ENCODE peak calls at places on chromosomes 4 and X, in four cellular contexts. I is PC-3, P is psoas muscle, R is breast epithelium. V is an unnamed sample.

GRCh38 chrX:125681058-125681457 is 361.4 kb downstream of the TEX13C start:
- DNase-seq in I (no peak), P (no peak), R (no peak), V (no peak)

GRCh38 chrX:129749069-129749468 is 10.3 kb downstream of the XPNPEP2 start:
- DNase-seq in I (no peak), P (no peak), R (no peak), V (no peak)

GRCh38 chrX:119853449-119853848 is 686 bp upstream of the UPF3B start:
- DNase-seq in I (no peak), P (no peak), R (no peak), V (peak; percentile 12)

GRCh38 chrX:65595460-65595876 is 60.9 kb upstream of the LAS1L start:
- DNase-seq in I (peak; percentile 97), P (peak; percentile 93), R (peak; percentile 88), V (peak; percentile 84)

GRCh38 chrX:13428055-13428786 is 108.4 kb upstream of the ATXN3L start:
- DNase-seq in I (peak; percentile 88), P (no peak), R (no peak), V (no peak)

GRCh38 chr4:61923179-61923578 is 723.1 kb downstream of the ADGRL3 start:
- DNase-seq in I (peak; percentile 63), P (no peak), R (no peak), V (no peak)

GRCh38 chr4:22356996-22357596 is 158.8 kb downstream of the ADGRA3 start:
- DNase-seq in I (peak; percentile 61), P (no peak), R (no peak), V (no peak)

GRCh38 chrX:31333181-31333831 is 261.5 kb upstream of the FTHL17 start:
- DNase-seq in I (peak; percentile 11), P (no peak), R (no peak), V (no peak)

GRCh38 chr4:184684491-184685189 is 35.1 kb downstream of the PRIMPOL start:
- DNase-seq in I (no peak), P (no peak), R (no peak), V (no peak)

GRCh38 chr4:185122681-185123345 is 20.3 kb upstream of the SLC25A4 start:
- DNase-seq in I (peak; percentile 35), P (no peak), R (no peak), V (no peak)

GRCh38 chr4:38322709-38323108 is 341.3 kb upstream of the KLF3 start:
- DNase-seq in I (peak; percentile 44), P (peak; percentile 56), R (no peak), V (peak; percentile 39)

GRCh38 chr4:89661490-89661889 is 175.5 kb downstream of the SNCA start:
- DNase-seq in I (peak; percentile 36), P (no peak), R (no peak), V (no peak)

DNA sequence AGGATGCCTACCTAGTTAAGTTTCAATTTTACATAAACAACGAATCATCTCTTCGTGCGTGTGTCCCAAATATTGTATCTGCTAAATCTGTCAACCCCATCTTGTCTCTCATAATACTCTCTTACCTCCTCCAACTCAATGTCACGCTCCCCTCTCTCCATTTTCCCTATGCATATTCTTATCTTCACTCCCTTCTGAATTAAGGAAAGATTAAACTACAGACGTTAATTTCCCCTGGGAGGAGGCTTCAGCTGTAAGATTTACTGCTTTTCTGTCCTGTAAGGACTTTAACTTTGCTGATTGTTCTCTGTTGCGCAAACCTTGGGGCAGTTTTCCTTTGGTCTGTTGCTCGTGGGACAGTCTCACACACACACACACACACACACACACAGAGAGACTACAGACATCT is 458 bp upstream of the ABCB7 start:
- DNase-seq in I (no peak), P (no peak), R (no peak), V (no peak)
- H3K27ac ChIP-seq in I (peak overlapping the region; percentile 4), P (peak overlapping the region; percentile 81), R (peak overlapping the region; percentile 83), V (peak overlapping the region; percentile 90)

GRCh38 chr4:13540446-13541175 is 3.7 kb downstream of the NKX3-2 start:
- DNase-seq in I (no peak), P (no peak), R (no peak), V (no peak)

GRCh38 chr4:13542577-13543042 is 1.7 kb downstream of the NKX3-2 start:
- DNase-seq in I (no peak), P (no peak), R (no peak), V (no peak)

GRCh38 chr4:13541176-13541604 is 3.1 kb downstream of the NKX3-2 start:
- DNase-seq in I (no peak), P (no peak), R (no peak), V (no peak)

GRCh38 chr4:13543091-13543581 is 1.2 kb downstream of the NKX3-2 start:
- DNase-seq in I (no peak), P (no peak), R (no peak), V (no peak)

GRCh38 chr4:13541720-13542576 is 2.4 kb downstream of the NKX3-2 start:
- DNase-seq in I (no peak), P (no peak), R (no peak), V (no peak)
- H3K4me1 ChIP-seq in I (peaks cover 5% of the 10 kb centered on the region), P (peaks cover 2% of the 10 kb centered on the region), R (peaks cover 7% of the 10 kb centered on the region), V (peaks cover 37% of the 10 kb centered on the region)

DNA sequence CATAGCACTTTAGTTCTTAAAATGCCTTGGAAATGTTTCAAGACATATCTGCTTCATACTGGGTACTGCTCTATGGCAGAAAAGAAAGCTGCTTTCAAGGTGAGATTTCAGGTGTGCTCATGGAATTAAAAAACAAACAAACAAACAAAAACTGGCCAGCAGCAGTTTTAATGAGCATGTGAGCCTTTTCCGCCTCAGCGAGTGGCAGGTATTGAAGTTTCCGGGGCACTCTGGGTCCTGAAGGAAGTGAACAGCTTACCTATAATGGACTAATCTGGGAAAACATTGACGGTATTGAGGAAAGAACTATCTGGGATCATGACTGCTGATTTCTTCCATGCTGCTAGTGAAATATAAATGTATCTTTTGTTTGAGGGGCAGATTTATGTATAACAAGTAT is 194.6 kb downstream of the MAML3 start:
- DNase-seq in I (no peak), P (no peak), R (no peak), V (no peak)
- H3K4me3 ChIP-seq in I (no peak overlapping the region), P (no peak overlapping the region), R (no peak overlapping the region), V (no peak overlapping the region)

GRCh38 chrX:8913665-8914409 is 112.7 kb upstream of the FAM9A start:
- DNase-seq in I (no peak), P (no peak), R (peak; percentile 26), V (no peak)
- H3K27ac ChIP-seq in I (no peak overlapping the region), P (no peak overlapping the region), R (no peak overlapping the region), V (no peak overlapping the region)

DNA sequence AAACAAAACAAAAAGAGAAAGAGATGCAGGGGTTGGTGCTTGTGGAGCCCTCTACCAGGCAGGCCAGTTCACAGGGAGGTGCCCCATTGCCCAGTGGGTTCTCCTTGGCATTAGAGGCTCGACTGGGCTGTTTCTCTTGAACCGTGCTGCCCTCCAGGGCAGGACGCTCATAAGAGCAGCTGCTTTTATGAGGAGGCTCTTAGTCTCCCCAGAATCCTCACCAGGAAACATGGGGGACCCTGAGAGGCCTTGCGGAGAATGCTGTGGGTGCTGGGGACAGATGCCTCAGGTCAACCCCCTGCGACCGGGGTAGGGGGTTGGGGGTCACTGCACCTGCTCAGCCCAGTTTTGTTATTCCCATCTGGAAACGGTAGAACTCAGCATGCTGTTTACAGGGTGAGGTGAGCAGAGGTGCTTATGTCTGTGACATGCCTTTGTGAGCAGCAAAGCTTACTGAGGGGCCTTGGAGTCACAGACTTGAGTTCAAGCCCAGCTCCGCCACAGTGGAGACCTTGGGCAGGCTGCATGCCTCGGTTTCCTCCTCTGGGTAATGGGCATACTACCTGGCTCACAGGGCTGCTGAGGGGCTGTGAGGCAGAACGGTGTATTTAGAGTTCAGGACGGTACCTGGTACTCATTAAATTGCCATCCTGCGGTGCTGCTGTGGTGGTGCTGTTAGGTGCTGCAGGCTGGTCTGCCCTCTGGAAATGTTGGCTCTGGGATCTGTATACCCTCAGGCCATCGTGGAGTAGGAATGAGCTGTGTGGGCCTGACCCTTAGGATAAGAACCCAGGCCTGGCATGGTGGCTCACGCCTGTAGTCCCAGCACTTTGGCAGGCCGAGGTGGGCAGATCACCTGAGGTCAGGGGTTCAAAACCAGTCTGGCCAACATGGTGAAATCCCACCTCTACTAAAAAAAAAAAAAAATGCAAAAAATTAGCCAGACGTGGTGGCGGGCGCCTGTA is 5.7 kb downstream of the TBC1D14 start:
- DNase-seq in I (no peak), P (peak; percentile 36), R (no peak), V (no peak)
- H3K4me1 ChIP-seq in I (peaks cover 6% of the 10 kb centered on the region), P (peaks cover 69% of the 10 kb centered on the region), R (peaks cover 14% of the 10 kb centered on the region), V (peaks cover 48% of the 10 kb centered on the region)

GRCh38 chrX:115898382-115899001 is 272.1 kb upstream of the AGTR2 start:
- DNase-seq in I (peak; percentile 46), P (peak; percentile 81), R (peak; percentile 35), V (no peak)
- H3K4me3 ChIP-seq in I (no peak overlapping the region), P (no peak overlapping the region), R (no peak overlapping the region), V (no peak overlapping the region)

GRCh38 chr4:63790377-63790776 is 618.9 kb downstream of the TECRL start:
- DNase-seq in I (no peak), P (no peak), R (no peak), V (no peak)

GRCh38 chr4:63795301-63795700 is 613.9 kb downstream of the TECRL start:
- DNase-seq in I (no peak), P (no peak), R (no peak), V (no peak)
- H3K27ac ChIP-seq in I (no peak overlapping the region), P (no peak overlapping the region), R (no peak overlapping the region), V (no peak overlapping the region)